ENCODE peak calls at places on chromosomes 11 and 22, in ten cellular contexts. Z, Y, J, Q, P, L, D, C, O and V are unnamed samples.

GRCh38 chr11:107102692-107103463 is 84.6 kb upstream of the GUCY1A2 start:
- DNase-seq in Z (no peak), Y (no peak), J (no peak), Q (no peak), P (no peak), L (no peak), D (no peak), C (peak; percentile 14), O (no peak), V (no peak)

GRCh38 chr11:24678956-24679355 is 182.1 kb downstream of the LUZP2 start:
- DNase-seq in Z (no peak), Y (no peak), J (no peak), Q (no peak), P (no peak), L (no peak), D (no peak), C (no peak), O (no peak), V (no peak)

GRCh38 chr11:78417175-78417887 is at the start of gene GAB2:
- DNase-seq in Z (no peak), Y (peak; percentile 20), J (no peak), Q (no peak), P (no peak), L (no peak), D (no peak), C (no peak), O (peak; percentile 77), V (no peak)

GRCh38 chr22:28915969-28916368 is 32.6 kb downstream of the ZNRF3 start:
- DNase-seq in Z (no peak), Y (no peak), J (no peak), Q (no peak), P (no peak), L (no peak), D (no peak), C (no peak), O (no peak), V (no peak)

GRCh38 chr11:111302298-111302697 is 4.0 kb downstream of the POU2AF3 start:
- DNase-seq in Z (peak; percentile 16), Y (no peak), J (no peak), Q (no peak), P (no peak), L (no peak), D (no peak), C (no peak), O (no peak), V (no peak)

GRCh38 chr11:95456704-95457491 is 225.9 kb upstream of the SESN3 start:
- DNase-seq in Z (no peak), Y (no peak), J (no peak), Q (no peak), P (no peak), L (peak; percentile 70), D (no peak), C (no peak), O (no peak), V (no peak)

GRCh38 chr22:39985383-39986045 is 9.2 kb upstream of the FAM83F start:
- DNase-seq in Z (no peak), Y (no peak), J (no peak), Q (no peak), P (no peak), L (no peak), D (no peak), C (no peak), O (no peak), V (no peak)

GRCh38 chr22:44440224-44441160 is 57.5 kb downstream of the RTL6 start:
- DNase-seq in Z (no peak), Y (no peak), J (no peak), Q (no peak), P (no peak), L (no peak), D (no peak), C (no peak), O (no peak), V (no peak)

GRCh38 chr11:8227156-8228152 is 36.2 kb downstream of the LMO1 start:
- DNase-seq in Z (no peak), Y (no peak), J (no peak), Q (no peak), P (peak; percentile 86), L (no peak), D (no peak), C (peak; percentile 75), O (no peak), V (no peak)

GRCh38 chr11:8224161-8224591 is 39.5 kb downstream of the LMO1 start:
- DNase-seq in Z (no peak), Y (no peak), J (no peak), Q (no peak), P (no peak), L (no peak), D (no peak), C (no peak), O (no peak), V (no peak)

GRCh38 chr11:8224711-8225110 is 39.0 kb downstream of the LMO1 start:
- DNase-seq in Z (no peak), Y (no peak), J (no peak), Q (no peak), P (no peak), L (no peak), D (no peak), C (no peak), O (no peak), V (no peak)

GRCh38 chr11:8223513-8223899 is 40.2 kb downstream of the LMO1 start:
- DNase-seq in Z (no peak), Y (no peak), J (no peak), Q (peak; percentile 42), P (no peak), L (peak; percentile 6), D (no peak), C (peak; percentile 27), O (no peak), V (no peak)

DNA sequence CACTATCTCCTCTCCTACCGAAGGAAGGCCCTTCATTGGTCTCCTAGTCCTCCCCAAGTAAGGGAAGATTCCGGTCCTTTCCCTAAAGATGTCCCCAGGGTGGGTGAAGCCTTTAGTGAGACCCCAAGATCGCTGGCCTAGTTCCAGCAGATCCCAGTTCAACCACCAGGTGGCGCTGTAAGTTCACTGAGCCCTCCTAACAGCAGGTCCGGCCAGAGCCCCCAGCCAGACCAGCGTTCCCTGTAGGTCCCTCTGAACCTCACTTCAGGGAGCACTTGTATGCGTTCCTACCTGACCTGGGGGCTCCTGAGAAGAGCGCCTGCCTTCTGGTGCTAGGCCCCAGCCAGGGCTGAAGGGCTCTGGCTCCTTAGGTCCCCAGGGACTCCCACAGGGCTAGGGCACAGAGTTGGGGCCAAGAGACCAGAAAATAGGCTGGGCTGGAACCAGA is 38.1 kb downstream of the LMO1 start:
- DNase-seq in Z (peak; percentile 56), Y (peak; percentile 86), J (peak; percentile 94), Q (peak; percentile 72), P (no peak), L (peak; percentile 49), D (peak; percentile 98), C (peak; percentile 63), O (no peak), V (peak; percentile 80)
- TF ChIP-seq CTCF in Z (peak; percentile 93), Y (peak; percentile 98), J (peak; percentile 96), Q (peak; percentile 89), P (peak; percentile 89), L (peak; percentile 90), D (no peak), C (peak; percentile 94), O (peak; percentile 94), V (peak; percentile 97)

DNA sequence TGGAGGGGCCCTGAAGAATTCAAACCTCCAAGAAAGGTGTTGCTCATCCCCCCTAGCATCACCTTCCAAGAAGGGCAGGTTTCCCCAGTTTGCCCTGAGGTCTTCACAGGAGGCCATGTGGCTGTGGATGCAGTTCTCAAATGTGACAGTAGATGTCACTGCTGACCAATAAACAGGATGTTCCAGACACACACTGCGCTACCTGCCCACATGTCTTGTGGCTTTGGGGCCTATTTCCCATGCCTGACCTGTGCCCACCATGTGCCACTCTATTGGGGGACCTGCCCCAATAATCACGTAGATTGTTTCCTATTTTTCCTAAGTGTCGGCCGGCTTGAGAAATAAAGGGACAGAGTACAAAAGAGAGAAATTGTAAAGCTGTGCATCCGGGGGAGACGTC is 4.5 kb downstream of the GSTT2 start:
- DNase-seq in Z (peak; percentile 64), Y (no peak), J (peak; percentile 52), Q (peak; percentile 63), P (no peak), L (no peak), D (no peak), C (peak; percentile 65), O (no peak), V (no peak)
- TF ChIP-seq CTCF in Z (peak; percentile 70), Y (peak; percentile 28), J (peak; percentile 65), Q (peak; percentile 63), P (peak; percentile 35), L (peak; percentile 78), D (no peak), C (peak; percentile 81), O (peak; percentile 35), V (no peak)

DNA sequence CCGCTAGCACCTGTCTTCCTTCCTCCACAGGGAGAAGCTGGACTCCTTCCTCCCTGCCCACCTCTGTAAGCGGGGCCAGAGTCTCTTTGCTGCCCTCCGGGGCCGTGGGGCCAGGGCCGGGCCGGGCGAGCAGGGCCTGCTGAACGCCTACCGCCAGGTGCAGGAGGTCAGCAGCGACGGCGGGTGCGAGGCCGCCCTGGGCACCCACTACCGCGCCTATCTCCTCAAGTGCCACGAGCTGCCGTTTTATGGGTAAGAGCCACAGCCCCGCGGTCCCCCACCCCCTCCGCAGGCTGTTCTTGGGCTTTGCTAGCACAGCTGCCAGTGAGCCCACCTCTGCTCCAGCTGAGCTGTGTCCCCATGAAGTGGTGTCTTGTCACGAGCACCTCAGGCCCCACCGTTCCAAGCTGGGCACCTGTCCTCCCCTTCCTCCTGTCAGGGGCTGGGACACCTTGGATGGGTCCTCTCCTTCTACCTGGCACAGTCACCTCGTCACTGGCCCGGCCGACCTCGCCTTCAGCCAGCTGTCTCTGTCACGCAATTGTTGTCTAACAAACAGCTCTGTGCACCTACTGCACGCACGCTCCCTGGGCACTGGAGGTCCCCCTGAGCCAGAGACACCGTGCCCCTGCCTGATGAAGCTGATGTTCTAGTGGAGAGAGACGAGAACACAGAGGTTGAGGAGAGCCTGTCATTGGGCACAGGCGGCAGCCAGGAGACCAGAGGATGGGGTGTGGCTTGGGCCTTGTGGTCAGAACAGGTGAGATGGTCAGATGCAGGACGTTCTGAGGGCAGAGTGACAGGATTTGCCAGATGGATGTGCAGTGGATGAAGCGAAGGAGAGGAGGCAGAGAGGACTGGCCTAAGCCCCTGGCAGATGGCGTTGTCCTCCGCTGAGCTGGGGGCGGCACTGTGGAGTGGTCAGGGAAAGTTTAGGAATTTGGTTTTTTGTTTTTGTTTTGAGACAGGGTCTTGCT is 10.6 kb downstream of the FRMD8 start:
- DNase-seq in Z (no peak), Y (no peak), J (no peak), Q (no peak), P (no peak), L (no peak), D (no peak), C (no peak), O (no peak), V (no peak)
- TF ChIP-seq CTCF in Z (no peak), Y (no peak), J (no peak), Q (no peak), P (no peak), L (no peak), D (no peak), C (no peak), O (no peak), V (no peak)

DNA sequence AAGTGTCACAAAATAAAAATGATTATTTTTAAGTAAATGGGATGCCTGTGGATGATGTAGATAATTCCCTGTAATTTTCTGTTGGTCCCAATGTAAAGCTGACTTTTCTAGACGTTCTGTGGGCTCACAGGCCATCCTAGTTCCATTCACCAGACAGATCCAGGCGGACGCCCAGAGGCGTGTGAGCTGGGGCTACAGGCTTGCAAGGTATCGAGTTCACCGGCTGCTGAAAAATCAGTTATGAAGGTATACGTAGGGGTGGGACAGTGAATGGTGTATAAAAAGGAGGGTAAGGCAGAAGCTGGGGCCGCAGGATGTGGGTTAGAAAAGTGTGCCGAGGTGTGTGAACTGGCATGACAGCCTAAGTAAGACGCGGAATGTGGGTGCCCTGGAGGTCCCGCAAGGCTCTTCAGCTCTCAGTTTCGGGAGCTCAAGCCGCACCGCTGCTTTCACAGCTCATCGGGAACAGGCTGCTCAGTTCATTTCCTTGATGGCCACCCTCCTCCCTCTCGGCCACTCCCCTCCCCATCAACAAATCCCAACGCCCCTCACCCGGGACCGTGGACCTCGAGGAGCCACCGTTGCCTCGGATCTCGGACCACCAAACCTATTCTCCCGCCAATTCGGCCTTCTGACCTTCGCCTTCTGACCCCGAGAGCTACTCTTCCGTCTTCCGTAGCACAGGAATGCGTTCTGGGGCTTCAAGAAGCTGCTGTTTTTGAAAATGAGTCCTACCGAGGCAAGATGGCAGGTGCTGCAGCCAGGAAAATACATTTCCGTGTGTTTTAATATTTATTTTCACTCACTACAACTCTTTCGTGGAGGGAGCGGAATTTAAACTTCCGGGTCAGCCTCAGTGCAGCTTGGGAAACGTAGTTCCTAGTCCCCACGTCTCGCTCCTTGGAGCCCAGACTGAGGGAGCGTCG is at the start of gene XNDC1N:
- DNase-seq in Z (peak; percentile 92), Y (peak; percentile 35), J (peak; percentile 82), Q (peak; percentile 92), P (peak; percentile 32), L (peak; percentile 84), D (peak; percentile 33), C (peak; percentile 89), O (peak; percentile 78), V (peak; percentile 51)
- TF ChIP-seq CTCF in Z (no peak), Y (no peak), J (no peak), Q (no peak), P (no peak), L (no peak), D (no peak), C (no peak), O (no peak), V (no peak)